ENCODE peak calls at places on chromosomes 7 and 10, in eight cellular contexts. R is body of pancreas, S is endodermal cell, K is AG04450, Q is lower leg skin, H is pancreas, P is hepatocyte, V is OCI-LY7. Y is an unnamed sample.

GRCh38 chr7:48139461-48139860 is 31.8 kb upstream of the ABCA13 start:
- DNase-seq in Q (no peak), S (peak), V (no peak), K (no peak), P (peak), R (no peak), H (no peak), Y (no peak)

GRCh38 chr10:63197304-63198092 is 64.4 kb downstream of the NRBF2 start:
- DNase-seq in P (peak), R (no peak), V (no peak), K (peak), H (no peak), Q (no peak), S (no peak), Y (peak)

GRCh38 chr10:132356621-132357195 is 24.7 kb downstream of the LRRC27 start:
- DNase-seq in K (no peak), Q (no peak), P (no peak), R (no peak), V (no peak), S (no peak), H (no peak), Y (no peak)

GRCh38 chr7:148700693-148701092 is 2.0 kb downstream of the CUL1 start:
- DNase-seq in R (no peak), Q (no peak), S (no peak), H (no peak), K (no peak), P (peak), V (peak), Y (no peak)

GRCh38 chr7:48964074-48964473 is 39.7 kb downstream of the CDC14C start:
- DNase-seq in P (no peak), H (peak), R (peak), K (no peak), V (no peak), Q (no peak), S (no peak), Y (no peak)

GRCh38 chr10:129725482-129725881 is 238.6 kb downstream of the EBF3 start:
- DNase-seq in H (no peak), S (no peak), Q (peak), K (no peak), P (no peak), R (no peak), V (no peak), Y (no peak)

GRCh38 chr7:25762511-25763119 is 389.4 kb upstream of the NFE2L3 start:
- DNase-seq in H (no peak), K (no peak), V (no peak), P (no peak), S (no peak), Q (no peak), R (no peak), Y (no peak)

GRCh38 chr10:77637474-77637985 is at the start of gene KCNMA1:
- DNase-seq in R (peak), K (no peak), V (no peak), H (peak), P (peak), Q (no peak), S (peak), Y (no peak)

GRCh38 chr10:77422491-77423338 is 214.9 kb downstream of the KCNMA1 start:
- DNase-seq in S (no peak), R (peak), H (peak), V (no peak), P (no peak), Q (no peak), K (no peak), Y (no peak)

DNA sequence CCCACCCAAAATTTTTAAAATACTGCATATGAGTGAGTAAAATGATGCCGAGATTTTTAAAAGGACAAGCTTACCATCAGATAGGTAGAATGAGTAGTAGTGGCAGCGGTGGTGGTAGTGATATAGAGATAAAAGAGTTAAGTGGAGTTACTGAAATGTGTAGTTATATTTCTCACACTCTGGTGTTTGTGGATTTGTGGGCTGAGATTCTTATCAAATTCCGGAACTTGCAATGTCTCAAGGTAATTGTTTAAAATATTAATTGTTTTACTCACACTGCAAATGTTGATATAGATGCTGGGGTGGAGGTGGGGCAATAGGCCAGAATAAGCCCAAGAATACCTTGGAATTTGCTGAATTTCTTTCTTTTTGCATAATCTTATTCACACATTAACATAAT is 12.8 kb upstream of the SGMS1 start:
- DNase-seq in H (no peak), R (no peak), S (no peak), V (no peak), P (no peak), K (no peak), Q (no peak), Y (no peak)
- H3K4me3 ChIP-seq in H (no peak), R (no peak), S (no peak), V (no peak), P (no peak), K (no peak), Q (no peak), Y (no peak)

DNA sequence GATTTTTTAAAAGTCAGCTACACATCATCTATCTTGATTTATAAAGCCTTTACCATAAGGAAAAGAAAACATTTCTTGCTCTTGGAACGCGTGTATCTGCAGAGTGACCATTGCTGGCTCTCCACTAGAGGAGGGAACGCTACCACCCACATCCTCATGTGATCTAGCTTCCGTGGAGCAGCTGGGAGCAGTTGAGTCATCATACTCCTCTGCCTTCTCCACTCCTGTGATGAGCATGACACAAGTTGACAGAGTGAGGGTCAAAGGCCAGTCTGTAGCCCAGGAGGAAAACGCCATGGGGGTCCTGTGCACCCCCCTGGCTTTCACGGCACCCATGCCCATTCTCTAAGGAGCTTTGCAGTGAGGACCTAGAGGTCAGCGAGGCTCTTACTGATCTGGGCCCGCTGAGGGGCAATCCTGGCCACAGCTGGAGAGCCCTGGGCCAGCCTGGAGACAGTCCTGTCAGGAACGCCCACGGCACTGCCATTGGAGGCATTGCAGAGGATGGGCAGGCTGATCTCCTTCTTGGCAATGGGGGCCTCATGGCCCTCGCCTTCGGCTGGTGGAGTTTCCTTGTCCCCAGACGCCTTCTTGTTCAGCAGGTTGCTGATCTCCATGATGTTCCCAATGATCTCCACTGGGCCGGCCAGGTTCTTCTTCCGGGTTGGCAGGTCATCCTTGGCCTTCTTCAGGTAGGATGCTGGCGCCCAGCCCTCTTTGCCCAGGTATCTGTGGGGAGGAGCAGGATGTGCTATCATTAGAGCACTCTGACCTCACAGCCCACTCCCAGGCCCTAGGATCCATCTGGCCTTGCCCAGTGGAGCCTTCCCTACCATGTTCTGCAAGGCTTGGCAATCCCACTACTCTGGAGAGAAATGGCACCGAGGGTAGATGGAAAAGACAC is 119.2 kb downstream of the NEURL1 start:
- DNase-seq in Q (no peak), K (peak), S (no peak), H (no peak), V (no peak), P (no peak), R (no peak), Y (no peak)
- TF ChIP-seq CTCF in Q (no peak), K (peak), S (no peak), H (no peak), V (no peak), P (no peak), R (no peak), Y (no peak)

GRCh38 chr10:109968954-109969644 is 38.7 kb upstream of the ADD3 start:
- DNase-seq in S (no peak), Q (no peak), V (no peak), K (no peak), P (no peak), H (peak), R (peak), Y (no peak)
- H3K4me3 ChIP-seq in S (no peak), Q (no peak), V (no peak), K (no peak), P (no peak), H (no peak), R (no peak), Y (no peak)

DNA sequence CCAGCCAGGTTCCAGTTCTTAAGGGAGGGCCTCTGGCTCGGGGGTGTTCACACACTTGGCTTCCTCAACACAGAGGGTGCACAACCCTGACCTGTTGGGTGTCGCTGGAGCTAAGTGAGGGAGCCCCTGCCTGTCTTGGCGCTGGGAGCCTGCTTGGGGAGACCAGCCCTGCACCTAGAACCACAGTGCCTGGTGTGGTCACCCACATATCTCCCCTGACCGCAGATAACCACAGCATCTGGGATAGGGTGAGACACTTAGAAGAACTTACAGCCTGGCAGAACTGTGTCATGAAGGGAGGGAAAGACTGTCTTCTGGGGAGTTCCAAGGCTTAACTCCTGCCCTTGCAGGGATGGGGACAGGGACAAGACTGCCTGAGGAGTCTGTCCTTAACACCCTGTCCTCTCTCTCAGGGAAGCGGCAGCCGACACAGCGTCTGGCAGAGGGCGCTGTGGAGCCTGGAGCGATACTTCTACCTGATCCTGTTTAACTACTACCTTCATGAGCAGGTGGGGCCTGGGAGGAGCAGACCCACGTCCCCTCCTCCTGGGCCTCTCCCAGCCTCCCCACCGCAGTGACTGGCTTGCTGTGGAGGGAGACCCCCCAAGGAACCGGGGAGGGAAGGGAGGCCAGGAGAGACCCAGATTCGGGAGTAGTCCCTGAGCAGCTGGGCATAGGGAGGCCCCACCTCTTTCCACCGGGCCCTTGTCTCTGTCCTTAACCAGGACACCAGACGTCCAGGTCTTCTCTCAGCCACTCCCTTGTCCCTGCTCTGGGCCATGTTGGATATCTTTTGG is 59.0 kb downstream of the PALD1 start:
- DNase-seq in P (peak), Q (no peak), K (no peak), R (peak), H (no peak), S (peak), V (peak), Y (no peak)
- TF ChIP-seq CTCF in P (peak), Q (no peak), K (peak), R (no peak), H (no peak), S (peak), V (peak), Y (peak)

GRCh38 chr10:1504286-1504685 is 233.0 kb downstream of the ADARB2 start:
- DNase-seq in Q (no peak), S (no peak), H (no peak), V (no peak), K (no peak), P (no peak), R (no peak), Y (no peak)

GRCh38 chr10:1507436-1507835 is 229.9 kb downstream of the ADARB2 start:
- DNase-seq in S (no peak), V (no peak), K (no peak), H (no peak), R (no peak), P (no peak), Q (no peak), Y (no peak)

GRCh38 chr10:1509003-1509402 is 228.3 kb downstream of the ADARB2 start:
- DNase-seq in Q (no peak), S (no peak), V (no peak), H (no peak), P (no peak), R (no peak), K (no peak), Y (no peak)

GRCh38 chr10:1508096-1508495 is 229.2 kb downstream of the ADARB2 start:
- DNase-seq in S (no peak), V (no peak), Q (no peak), H (no peak), P (no peak), K (no peak), R (no peak), Y (no peak)

GRCh38 chr10:1504940-1505339 is 232.4 kb downstream of the ADARB2 start:
- DNase-seq in K (no peak), P (no peak), R (no peak), S (no peak), V (no peak), Q (no peak), H (no peak), Y (no peak)
- H3K4me3 ChIP-seq in K (no peak), P (no peak), R (no peak), S (no peak), V (no peak), Q (no peak), H (no peak), Y (no peak)

GRCh38 chr7:127628445-127628844 is 10.5 kb upstream of the PAX4 start:
- DNase-seq in H (no peak), V (no peak), S (peak), P (no peak), Q (no peak), R (no peak), K (no peak), Y (no peak)
- TF ChIP-seq CTCF in H (no peak), V (peak), S (peak), P (no peak), Q (no peak), R (no peak), K (peak), Y (peak)

GRCh38 chr10:17747883-17748550 is 4.0 kb upstream of the TMEM236 start:
- DNase-seq in R (peak), Q (no peak), P (no peak), V (no peak), K (no peak), S (no peak), H (no peak), Y (no peak)

GRCh38 chr10:17737021-17737965 is 14.7 kb upstream of the TMEM236 start:
- DNase-seq in S (no peak), R (peak), P (peak), V (peak), Q (no peak), K (peak), H (no peak), Y (no peak)

GRCh38 chr10:17744395-17744841 is 7.6 kb upstream of the TMEM236 start:
- DNase-seq in V (peak), P (no peak), R (no peak), Q (no peak), H (no peak), K (no peak), S (no peak), Y (no peak)

GRCh38 chr10:17740668-17741067 is 11.3 kb upstream of the TMEM236 start:
- DNase-seq in V (no peak), S (no peak), H (no peak), Q (no peak), R (no peak), P (no peak), K (no peak), Y (no peak)

DNA sequence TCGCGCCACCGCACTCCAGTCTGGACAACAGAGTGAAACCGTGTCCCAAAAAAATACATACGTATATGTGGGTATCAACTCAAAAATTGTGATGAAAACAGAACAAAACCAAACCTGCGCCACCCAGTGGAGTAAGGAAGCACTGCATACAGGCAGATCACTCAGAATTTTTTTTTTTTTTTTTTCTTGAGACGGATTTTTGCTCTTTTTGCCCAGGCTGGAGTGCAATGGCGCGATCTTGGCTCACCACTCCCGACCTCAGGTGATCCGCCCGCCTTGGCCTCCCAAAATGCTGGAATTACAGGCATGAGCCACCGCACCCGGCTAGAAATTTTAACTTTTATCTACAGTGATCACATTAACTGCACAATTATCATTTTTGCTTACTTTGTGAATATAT is 9.1 kb upstream of the TMEM236 start:
- DNase-seq in V (peak), K (peak), Q (peak), P (peak), H (peak), R (peak), S (peak), Y (peak)
- H3K4me3 ChIP-seq in V (peak), K (peak), Q (no peak), P (no peak), H (no peak), R (no peak), S (no peak), Y (no peak)

GRCh38 chr7:158885624-158886023 is 29.3 kb downstream of the DYNC2I1 start:
- DNase-seq in Q (no peak), K (no peak), S (no peak), P (no peak), R (no peak), V (peak), H (no peak), Y (no peak)
- TF ChIP-seq CTCF in Q (no peak), K (peak), S (peak), P (peak), R (no peak), V (peak), H (no peak), Y (peak)